ENCODE peak calls at places on chromosome 17, in five cellular contexts. X, Q, Z, B and J are unnamed samples.

GRCh38 chr17:43092891-43093290 is 32.3 kb downstream of the BRCA1 start:
- DNase-seq in X (no peak), Q (no peak), Z (no peak), B (no peak), J (no peak)

GRCh38 chr17:40518401-40519088 is 17.1 kb upstream of the TNS4 start:
- DNase-seq in X (no peak), Q (peak; percentile 77), Z (no peak), B (no peak), J (no peak)

GRCh38 chr17:63222655-63223054 is 223.5 kb downstream of the CYB561 start:
- DNase-seq in X (no peak), Q (no peak), Z (no peak), B (no peak), J (no peak)

GRCh38 chr17:75722542-75723095 is 1.4 kb downstream of the ITGB4 start:
- DNase-seq in X (no peak), Q (no peak), Z (no peak), B (no peak), J (no peak)

GRCh38 chr17:42315402-42316156 is 27.3 kb downstream of the STAT5A start:
- DNase-seq in X (no peak), Q (peak; percentile 84), Z (no peak), B (no peak), J (no peak)

GRCh38 chr17:951388-952132 is 28.0 kb downstream of the NXN start:
- DNase-seq in X (peak; percentile 63), Q (no peak), Z (no peak), B (no peak), J (no peak)

GRCh38 chr17:78697122-78697845 is 84.8 kb downstream of the CYTH1 start:
- DNase-seq in X (no peak), Q (peak; percentile 53), Z (no peak), B (no peak), J (no peak)

GRCh38 chr17:68868708-68869107 is 86.5 kb downstream of the ABCA8 start:
- DNase-seq in X (no peak), Q (no peak), Z (no peak), B (no peak), J (no peak)

GRCh38 chr17:2034157-2034556 is 4.2 kb downstream of the DPH1 start:
- DNase-seq in X (no peak), Q (no peak), Z (no peak), B (no peak), J (no peak)

GRCh38 chr17:46795379-46795952 is 23.0 kb downstream of the WNT3 start:
- DNase-seq in X (no peak), Q (no peak), Z (no peak), B (no peak), J (no peak)

GRCh38 chr17:82457071-82457789 is 1.3 kb upstream of the NARF start:
- DNase-seq in X (no peak), Q (no peak), Z (no peak), B (no peak), J (no peak)

GRCh38 chr17:32568673-32569072 is 81.9 kb downstream of the CDK5R1 start:
- DNase-seq in X (no peak), Q (no peak), Z (no peak), B (no peak), J (no peak)

GRCh38 chr17:7586673-7587419 is 3.0 kb downstream of the SOX15 start:
- DNase-seq in X (no peak), Q (peak; percentile 74), Z (no peak), B (no peak), J (no peak)